ENCODE peak calls at places on chromosomes 3 and 15, in six cellular contexts. P, J, I, L, W and V are unnamed samples.
A peak's percentile ranks its signal among the peaks of the same experiment; 100 is the strongest.

GRCh38 chr3:148218222-148218621 is 479.5 kb upstream of the AGTR1 start:
- DNase-seq in P (no peak), I (no peak), L (no peak), W (no peak), J (no peak), V (no peak)

GRCh38 chr15:33581032-33581431 is 270.3 kb downstream of the RYR3 start:
- DNase-seq in J (no peak), P (no peak), L (no peak), I (peak; percentile 64), W (no peak), V (no peak)

GRCh38 chr3:128442949-128443348 is 23.7 kb downstream of the DNAJB8 start:
- DNase-seq in P (no peak), I (no peak), J (no peak), W (no peak), L (no peak), V (no peak)

GRCh38 chr15:78306176-78306774 is 6.9 kb upstream of the SKIC8 start:
- DNase-seq in L (no peak), P (no peak), W (no peak), J (no peak), I (no peak), V (no peak)

GRCh38 chr15:47988564-47988963 is 132.2 kb upstream of the SLC24A5 start:
- DNase-seq in J (no peak), P (no peak), W (no peak), I (no peak), L (no peak), V (no peak)

GRCh38 chr3:129106320-129106719 is 15.3 kb downstream of the RAB43 start:
- DNase-seq in J (no peak), I (no peak), W (no peak), P (no peak), L (no peak), V (no peak)

GRCh38 chr3:186107148-186108105 is 1.5 kb downstream of the ETV5 start:
- DNase-seq in I (peak; percentile 77), W (peak; percentile 49), J (peak; percentile 35), L (no peak), P (peak; percentile 69), V (peak; percentile 86)

GRCh38 chr3:113745273-113746068 is 578 bp downstream of the NAA50 start:
- DNase-seq in J (no peak), I (peak; percentile 96), W (peak; percentile 81), P (peak; percentile 70), L (peak; percentile 54), V (peak; percentile 90)

GRCh38 chr3:105327662-105328337 is 38.9 kb upstream of the ALCAM start:
- DNase-seq in J (no peak), I (no peak), P (no peak), W (no peak), L (no peak), V (no peak)

GRCh38 chr3:146160233-146160963 is 586 bp downstream of the PLOD2 start:
- DNase-seq in W (peak; percentile 76), P (peak; percentile 66), J (no peak), L (no peak), I (peak; percentile 69), V (peak; percentile 88)

GRCh38 chr3:66405701-66406091 is 95.1 kb downstream of the LRIG1 start:
- DNase-seq in W (no peak), P (no peak), L (no peak), J (peak; percentile 48), I (no peak), V (no peak)

GRCh38 chr3:146542179-146542578 is 2.2 kb downstream of the PLSCR1 start:
- DNase-seq in I (no peak), J (no peak), W (no peak), L (no peak), P (no peak), V (no peak)

GRCh38 chr15:49675051-49675450 is 54.2 kb downstream of the DTWD1 start:
- DNase-seq in L (no peak), W (no peak), J (no peak), I (peak; percentile 77), P (no peak), V (no peak)

GRCh38 chr15:25173241-25174028 is 218.6 kb downstream of the SNRPN start:
- DNase-seq in L (no peak), W (peak; percentile 1), P (peak; percentile 11), I (no peak), J (peak; percentile 12), V (no peak)

GRCh38 chr3:101170047-101170771 is 150.2 kb downstream of the IMPG2 start:
- DNase-seq in P (no peak), W (no peak), I (no peak), J (no peak), L (no peak), V (no peak)

GRCh38 chr15:68619303-68619698 is 40.5 kb downstream of the CORO2B start:
- DNase-seq in W (no peak), J (no peak), L (no peak), I (no peak), P (no peak), V (no peak)

GRCh38 chr3:151146071-151146730 is 56.8 kb downstream of the GPR171 start:
- DNase-seq in L (no peak), J (peak; percentile 33), W (peak; percentile 71), I (peak; percentile 62), P (peak; percentile 72), V (peak; percentile 86)

GRCh38 chr3:20561166-20561565 is 375.2 kb upstream of the SGO1 start:
- DNase-seq in I (no peak), J (no peak), P (no peak), L (no peak), W (no peak), V (no peak)

GRCh38 chr3:131795382-131796085 is 239.3 kb downstream of the CPNE4 start:
- DNase-seq in L (no peak), W (peak; percentile 8), P (no peak), J (no peak), I (no peak), V (no peak)

GRCh38 chr15:33064878-33065277 is 129.6 kb downstream of the FMN1 start:
- DNase-seq in I (no peak), W (no peak), J (no peak), P (no peak), L (no peak), V (no peak)

GRCh38 chr3:136068708-136069107 is 103.2 kb downstream of the PPP2R3A start:
- DNase-seq in L (no peak), I (no peak), J (no peak), W (no peak), P (no peak), V (no peak)

GRCh38 chr3:157530637-157531300 is 27.6 kb upstream of the VEPH1 start:
- DNase-seq in J (no peak), W (no peak), L (no peak), I (no peak), P (no peak), V (no peak)

GRCh38 chr3:130748981-130749380 is 2.4 kb upstream of the PIK3R4 start:
- DNase-seq in J (no peak), I (no peak), L (no peak), W (no peak), P (no peak), V (no peak)

GRCh38 chr3:181660337-181660736 is 51.4 kb upstream of the SOX2 start:
- DNase-seq in J (no peak), P (no peak), I (no peak), L (no peak), W (no peak), V (no peak)

GRCh38 chr3:190076601-190077444 is 43.9 kb downstream of the P3H2 start:
- DNase-seq in P (no peak), J (no peak), W (no peak), L (no peak), I (peak; percentile 94), V (peak; percentile 90)

GRCh38 chr3:55407426-55407820 is 79.7 kb downstream of the WNT5A start:
- DNase-seq in L (no peak), I (no peak), W (no peak), P (no peak), J (no peak), V (no peak)

GRCh38 chr3:55408193-55408826 is 78.8 kb downstream of the WNT5A start:
- DNase-seq in L (no peak), J (no peak), P (no peak), I (no peak), W (no peak), V (no peak)

GRCh38 chr3:55406666-55407425 is 80.3 kb downstream of the WNT5A start:
- DNase-seq in P (no peak), J (no peak), W (no peak), I (no peak), L (no peak), V (no peak)

GRCh38 chr3:55402886-55403605 is 84.1 kb downstream of the WNT5A start:
- DNase-seq in W (no peak), I (no peak), L (no peak), J (no peak), P (no peak), V (no peak)

GRCh38 chr3:55405436-55405835 is 81.7 kb downstream of the WNT5A start:
- DNase-seq in L (no peak), P (no peak), W (no peak), J (no peak), I (no peak), V (no peak)
- TF ChIP-seq CTCF in L (no peak), P (no peak), W (no peak), J (no peak), I (peak; percentile 9), V (no peak)

DNA sequence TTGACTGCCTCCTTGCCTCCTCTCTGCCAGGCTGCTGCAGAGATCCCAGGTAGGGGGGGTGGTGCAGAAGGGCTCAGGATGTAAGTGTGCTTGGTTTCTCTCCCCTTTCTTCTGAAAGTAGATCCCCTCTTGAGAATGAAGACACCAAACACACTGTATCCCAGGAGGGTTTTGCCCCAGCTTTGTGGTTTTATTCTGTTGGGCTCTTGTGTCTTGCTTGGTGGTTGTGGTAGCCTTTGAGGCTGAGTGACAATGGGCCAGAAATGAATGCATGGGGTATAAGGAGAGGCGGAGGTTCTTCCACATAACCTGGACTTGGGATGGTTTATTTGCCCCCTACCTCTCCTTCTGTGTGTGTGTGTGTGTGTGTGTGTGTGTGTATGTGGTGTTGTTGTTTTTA is 5.7 kb downstream of the PDIA5 start:
- DNase-seq in L (no peak), W (no peak), J (no peak), I (no peak), P (no peak), V (no peak)
- TF ChIP-seq CTCF in L (no peak), W (no peak), J (no peak), I (no peak), P (no peak), V (no peak)

DNA sequence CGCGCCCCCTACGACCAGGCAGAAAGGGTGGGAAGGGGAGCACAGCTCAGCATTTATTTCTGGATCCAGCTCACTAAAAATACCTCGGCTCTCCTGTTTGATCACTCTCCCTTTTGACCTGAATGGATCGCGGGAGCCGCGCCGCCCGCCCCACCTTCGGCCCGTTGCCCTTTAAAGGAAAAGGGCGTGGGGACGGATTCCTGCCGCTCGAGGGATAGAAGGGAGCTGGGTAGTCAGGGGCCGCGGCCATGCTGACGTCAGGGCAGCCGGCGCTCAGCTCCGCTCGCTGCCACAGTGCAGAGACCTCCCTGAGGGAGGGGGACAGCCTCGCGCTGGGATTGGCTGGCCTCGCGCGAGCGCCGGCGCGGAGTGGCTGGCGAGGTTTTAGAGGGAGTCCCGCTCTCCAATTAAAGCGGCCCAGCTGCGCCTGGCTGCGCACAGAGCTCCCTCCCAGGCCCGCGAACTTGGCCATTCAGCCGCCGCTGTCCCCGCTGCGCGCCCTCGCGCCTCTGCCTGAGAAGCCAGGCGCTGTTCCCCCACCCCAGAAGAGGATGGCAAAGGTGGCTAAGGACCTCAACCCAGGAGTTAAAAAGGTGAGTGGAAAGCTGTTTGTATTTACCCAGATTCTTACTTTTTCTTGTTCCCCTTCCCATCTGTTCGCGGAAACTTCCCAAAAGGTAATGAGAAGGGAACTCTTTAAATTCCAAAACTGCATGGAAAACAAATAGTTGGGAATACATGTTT is at the start of gene LMCD1:
- DNase-seq in W (peak; percentile 95), J (peak; percentile 96), L (peak; percentile 64), I (peak; percentile 88), P (peak; percentile 96), V (peak; percentile 98)
- TF ChIP-seq CTCF in W (peak; percentile 36), J (peak; percentile 23), L (no peak), I (no peak), P (no peak), V (peak; percentile 25)

GRCh38 chr15:57364282-57365007 is 11.9 kb upstream of the CGNL1 start:
- DNase-seq in J (no peak), I (no peak), P (no peak), W (no peak), L (no peak), V (no peak)
- TF ChIP-seq CTCF in J (peak; percentile 13), I (no peak), P (no peak), W (no peak), L (no peak), V (peak; percentile 47)